ENCODE peak calls at places on chromosomes 6 and 20, in eight cellular contexts. G is sigmoid colon, A is A549, C is IMR-90, M is Peyer's patch, X is uterus, B is endothelial cell of umbilical vein, N is heart left ventricle. K is an unnamed sample.
A peak's percentile ranks its signal among the peaks of the same experiment; 100 is the strongest.

GRCh38 chr6:29647927-29648642 is 8.8 kb upstream of the MOG start:
- DNase-seq in G (peak; percentile 48), A (peak; percentile 43), C (peak; percentile 50), M (no peak), X (no peak), B (peak; percentile 29), N (no peak), K (no peak)

GRCh38 chr6:125732398-125732797 is 17.0 kb upstream of the HEY2 start:
- DNase-seq in G (no peak), A (no peak), C (no peak), M (no peak), X (no peak), B (no peak), N (no peak), K (no peak)

GRCh38 chr20:60786686-60787217 is 465.3 kb upstream of the CDH4 start:
- DNase-seq in G (no peak), A (no peak), C (no peak), M (no peak), X (no peak), B (no peak), N (no peak), K (no peak)

GRCh38 chr6:136608991-136609390 is 58.8 kb upstream of the MAP7 start:
- DNase-seq in G (no peak), A (no peak), C (peak; percentile 94), M (no peak), X (no peak), B (peak; percentile 38), N (no peak), K (no peak)

GRCh38 chr6:26234421-26235239 is 130.4 kb upstream of the BTN3A2 start:
- DNase-seq in G (peak; percentile 89), A (peak; percentile 89), C (peak; percentile 84), M (peak; percentile 85), X (peak; percentile 75), B (peak; percentile 89), N (peak; percentile 42), K (peak; percentile 73)

GRCh38 chr6:710601-711571 is 17.9 kb upstream of the EXOC2 start:
- DNase-seq in G (peak; percentile 81), A (peak; percentile 18), C (peak; percentile 79), M (peak; percentile 62), X (peak; percentile 53), B (peak; percentile 70), N (peak; percentile 66), K (peak; percentile 75)

GRCh38 chr20:49646126-49646525 is 67.6 kb downstream of the B4GALT5 start:
- DNase-seq in G (no peak), A (no peak), C (peak; percentile 91), M (no peak), X (no peak), B (no peak), N (no peak), K (no peak)

GRCh38 chr6:127366281-127367022 is 23.0 kb upstream of the ECHDC1 start:
- DNase-seq in G (peak; percentile 75), A (peak; percentile 92), C (peak; percentile 98), M (no peak), X (no peak), B (peak; percentile 36), N (peak; percentile 30), K (peak; percentile 27)

GRCh38 chr6:23081701-23082100 is 512.3 kb downstream of the HDGFL1 start:
- DNase-seq in G (no peak), A (peak; percentile 0), C (no peak), M (no peak), X (no peak), B (no peak), N (no peak), K (no peak)

GRCh38 chr6:107185570-107185969 is 70.3 kb upstream of the BEND3 start:
- DNase-seq in G (no peak), A (peak; percentile 21), C (peak; percentile 11), M (no peak), X (no peak), B (peak; percentile 22), N (no peak), K (peak; percentile 76)

GRCh38 chr6:35500782-35501181 is 3.9 kb upstream of the TEAD3 start:
- DNase-seq in G (no peak), A (peak; percentile 28), C (peak; percentile 76), M (no peak), X (no peak), B (no peak), N (no peak), K (no peak)

GRCh38 chr6:2688416-2689064 is 62.2 kb downstream of the MYLK4 start:
- DNase-seq in G (no peak), A (peak; percentile 21), C (peak; percentile 90), M (no peak), X (no peak), B (peak; percentile 24), N (peak; percentile 36), K (peak; percentile 28)

GRCh38 chr20:33437141-33437911 is 6.2 kb downstream of the SNTA1 start:
- DNase-seq in G (no peak), A (no peak), C (peak; percentile 44), M (no peak), X (peak; percentile 33), B (no peak), N (peak; percentile 73), K (no peak)

GRCh38 chr20:33433465-33433864 is 10.1 kb downstream of the SNTA1 start:
- DNase-seq in G (peak; percentile 66), A (no peak), C (no peak), M (no peak), X (peak; percentile 24), B (no peak), N (peak; percentile 90), K (peak; percentile 94)

GRCh38 chr20:33434434-33434833 is 9.1 kb downstream of the SNTA1 start:
- DNase-seq in G (no peak), A (no peak), C (no peak), M (no peak), X (no peak), B (no peak), N (no peak), K (no peak)

GRCh38 chr20:33433875-33434274 is 9.7 kb downstream of the SNTA1 start:
- DNase-seq in G (no peak), A (no peak), C (no peak), M (no peak), X (no peak), B (no peak), N (no peak), K (no peak)

GRCh38 chr20:33431797-33432381 is 11.7 kb downstream of the SNTA1 start:
- DNase-seq in G (no peak), A (no peak), C (no peak), M (no peak), X (no peak), B (no peak), N (peak; percentile 38), K (peak; percentile 75)
- H3K27ac ChIP-seq in G (peak overlapping the region; percentile 4), A (no peak overlapping the region), C (no peak overlapping the region), M (no peak overlapping the region), X (no peak overlapping the region), B (no peak overlapping the region), N (peak overlapping the region; percentile 70), K (peak overlapping the region; percentile 36)

GRCh38 chr6:133353061-133353460 is 111.9 kb downstream of the EYA4 start:
- DNase-seq in G (no peak), A (no peak), C (no peak), M (no peak), X (no peak), B (no peak), N (no peak), K (no peak)

GRCh38 chr6:133355922-133356321 is 114.8 kb downstream of the EYA4 start:
- DNase-seq in G (no peak), A (no peak), C (no peak), M (no peak), X (no peak), B (no peak), N (no peak), K (no peak)

GRCh38 chr6:133352046-133352445 is 110.9 kb downstream of the EYA4 start:
- DNase-seq in G (no peak), A (peak; percentile 12), C (peak; percentile 37), M (no peak), X (no peak), B (no peak), N (no peak), K (no peak)

GRCh38 chr6:133348846-133349245 is 107.7 kb downstream of the EYA4 start:
- DNase-seq in G (no peak), A (no peak), C (no peak), M (no peak), X (no peak), B (no peak), N (no peak), K (no peak)

DNA sequence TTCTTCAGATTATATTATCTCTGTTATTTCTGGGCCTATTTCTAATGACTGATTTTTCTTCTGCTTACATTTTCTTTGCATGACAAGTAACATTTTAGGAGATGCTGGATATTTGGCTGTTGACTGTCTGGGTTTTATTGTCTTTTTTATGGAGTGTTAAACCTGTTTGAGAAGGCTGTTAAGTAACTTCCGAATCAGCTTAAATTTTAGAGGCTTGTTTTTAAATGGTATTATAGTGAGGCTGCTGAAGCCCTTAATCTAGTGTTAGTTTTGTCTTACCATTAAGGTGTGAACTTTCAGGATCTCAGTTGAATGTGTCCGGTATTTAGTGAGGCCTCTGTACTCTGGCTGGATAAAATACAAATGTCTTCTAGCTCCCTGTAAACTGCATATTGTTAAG is 109.8 kb downstream of the EYA4 start:
- DNase-seq in G (no peak), A (no peak), C (no peak), M (no peak), X (no peak), B (no peak), N (no peak), K (no peak)
- H3K4me1 ChIP-seq in G (no peaks in the 10 kb centered on the region), A (peaks cover 23% of the 10 kb centered on the region), C (peaks cover 2% of the 10 kb centered on the region), M (no peaks in the 10 kb centered on the region), X (no peaks in the 10 kb centered on the region), B (no peaks in the 10 kb centered on the region), N (no peaks in the 10 kb centered on the region), K (no peaks in the 10 kb centered on the region)

DNA sequence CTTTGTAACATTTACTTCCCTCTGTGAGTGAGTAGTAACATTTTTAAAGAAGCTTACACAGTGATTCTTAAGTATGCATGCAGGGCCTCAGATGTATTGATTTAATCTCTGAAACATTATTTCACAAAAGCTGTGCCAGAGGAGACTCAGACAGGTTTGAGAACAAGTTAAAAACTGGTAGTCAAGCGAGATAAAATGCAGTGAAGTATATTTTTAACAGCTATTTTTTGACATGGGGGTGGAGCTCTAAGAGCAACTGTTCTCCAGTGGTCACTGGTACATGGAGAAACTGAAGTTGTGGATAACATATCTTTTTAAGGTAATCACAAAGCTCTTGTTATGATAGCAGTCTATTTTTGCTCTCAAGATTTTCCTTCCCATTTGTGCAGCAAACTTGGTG is 20.4 kb downstream of the DSTN start:
- DNase-seq in G (no peak), A (no peak), C (no peak), M (no peak), X (no peak), B (no peak), N (no peak), K (no peak)
- TF ChIP-seq POLR2A in G (no peak), A (no peak), C (no peak), M (no peak), X (no peak), B (no peak), N (no peak), K (no peak)

GRCh38 chr6:151058021-151058733 is 181.6 kb upstream of the AKAP12 start:
- DNase-seq in G (no peak), A (no peak), C (no peak), M (no peak), X (no peak), B (no peak), N (no peak), K (no peak)
- H3K27ac ChIP-seq in G (no peak overlapping the region), A (peak overlapping the region; percentile 91), C (peak overlapping the region; percentile 41), M (no peak overlapping the region), X (peak overlapping the region; percentile 94), B (peak overlapping the region; percentile 95), N (peak overlapping the region; percentile 15), K (no peak overlapping the region)

K was measured in adrenal gland.